ENCODE peak calls at places on chromosomes 5 and 9, in five cellular contexts. One of them, this sample, is unnamed.

GRCh38 chr9:27426717-27427645 is 97.1 kb upstream of the IFNK start:
- DNase-seq in LoVo: no peak
- DNase-seq in NCI-H1694: no peak
- DNase-seq in MV-4-11: no peak
- DNase-seq in stromal cell of bone marrow: no peak
- DNase-seq in this sample: peak; percentile 24

GRCh38 chr5:65394078-65394477 is 87.6 kb downstream of the ADAMTS6 start:
- DNase-seq in NCI-H1694: no peak
- DNase-seq in LoVo: no peak
- DNase-seq in MV-4-11: no peak
- DNase-seq in stromal cell of bone marrow: peak; percentile 98
- DNase-seq in this sample: peak; percentile 97

GRCh38 chr9:98721643-98722042 is 12.9 kb upstream of the GABBR2 start:
- DNase-seq in MV-4-11: no peak
- DNase-seq in LoVo: no peak
- DNase-seq in stromal cell of bone marrow: no peak
- DNase-seq in NCI-H1694: no peak
- DNase-seq in this sample: no peak

GRCh38 chr5:73985145-73985544 is 359.1 kb downstream of the ARHGEF28 start:
- DNase-seq in LoVo: peak; percentile 49
- DNase-seq in stromal cell of bone marrow: no peak
- DNase-seq in NCI-H1694: no peak
- DNase-seq in MV-4-11: no peak
- DNase-seq in this sample: no peak

GRCh38 chr5:157516016-157516415 is 56.0 kb downstream of the NIPAL4 start:
- DNase-seq in NCI-H1694: no peak
- DNase-seq in LoVo: no peak
- DNase-seq in stromal cell of bone marrow: peak; percentile 87
- DNase-seq in MV-4-11: no peak
- DNase-seq in this sample: peak; percentile 78

GRCh38 chr9:106557996-106558667 is 304.8 kb upstream of the ZNF462 start:
- DNase-seq in MV-4-11: no peak
- DNase-seq in LoVo: no peak
- DNase-seq in NCI-H1694: no peak
- DNase-seq in stromal cell of bone marrow: no peak
- DNase-seq in this sample: no peak

GRCh38 chr5:141841376-141841775 is 36.8 kb downstream of the PCDH1 start:
- DNase-seq in stromal cell of bone marrow: no peak
- DNase-seq in NCI-H1694: no peak
- DNase-seq in LoVo: peak; percentile 24
- DNase-seq in MV-4-11: no peak
- DNase-seq in this sample: no peak

GRCh38 chr9:126152622-126153362 is 173.8 kb upstream of the MVB12B start:
- DNase-seq in LoVo: no peak
- DNase-seq in NCI-H1694: no peak
- DNase-seq in stromal cell of bone marrow: no peak
- DNase-seq in MV-4-11: no peak
- DNase-seq in this sample: no peak

GRCh38 chr5:28156981-28157380 is 1118.6 kb upstream of the CDH9 start:
- DNase-seq in MV-4-11: no peak
- DNase-seq in NCI-H1694: no peak
- DNase-seq in stromal cell of bone marrow: no peak
- DNase-seq in LoVo: no peak
- DNase-seq in this sample: no peak

GRCh38 chr5:158483202-158483870 is 616.4 kb downstream of the EBF1 start:
- DNase-seq in stromal cell of bone marrow: no peak
- DNase-seq in LoVo: no peak
- DNase-seq in NCI-H1694: no peak
- DNase-seq in MV-4-11: no peak
- DNase-seq in this sample: no peak

GRCh38 chr9:5835808-5836207 is 2.9 kb upstream of the ERMP1 start:
- DNase-seq in NCI-H1694: no peak
- DNase-seq in LoVo: no peak
- DNase-seq in MV-4-11: no peak
- DNase-seq in stromal cell of bone marrow: no peak
- DNase-seq in this sample: no peak

GRCh38 chr5:126403871-126404270 is 19.3 kb upstream of the GRAMD2B start:
- DNase-seq in LoVo: no peak
- DNase-seq in NCI-H1694: no peak
- DNase-seq in stromal cell of bone marrow: no peak
- DNase-seq in MV-4-11: no peak
- DNase-seq in this sample: peak; percentile 28

GRCh38 chr5:151406322-151406947 is 41.0 kb upstream of the SLC36A1 start:
- DNase-seq in stromal cell of bone marrow: no peak
- DNase-seq in LoVo: peak; percentile 12
- DNase-seq in MV-4-11: peak; percentile 76
- DNase-seq in NCI-H1694: no peak
- DNase-seq in this sample: no peak

GRCh38 chr9:5025416-5025815 is 40.3 kb downstream of the JAK2 start:
- DNase-seq in LoVo: no peak
- DNase-seq in MV-4-11: no peak
- DNase-seq in NCI-H1694: no peak
- DNase-seq in stromal cell of bone marrow: peak; percentile 6
- DNase-seq in this sample: no peak

GRCh38 chr5:93164690-93165089 is 416.3 kb downstream of the NR2F1-AS1 start:
- DNase-seq in LoVo: no peak
- DNase-seq in NCI-H1694: no peak
- DNase-seq in MV-4-11: no peak
- DNase-seq in stromal cell of bone marrow: peak; percentile 67
- DNase-seq in this sample: peak; percentile 78

GRCh38 chr5:67235399-67236110 is 39.0 kb upstream of the CD180 start:
- DNase-seq in NCI-H1694: no peak
- DNase-seq in stromal cell of bone marrow: no peak
- DNase-seq in LoVo: no peak
- DNase-seq in MV-4-11: no peak
- DNase-seq in this sample: no peak

GRCh38 chr9:98821831-98822230 is 14.4 kb downstream of the GALNT12 start:
- DNase-seq in NCI-H1694: no peak
- DNase-seq in LoVo: no peak
- DNase-seq in MV-4-11: no peak
- DNase-seq in stromal cell of bone marrow: no peak
- DNase-seq in this sample: no peak

GRCh38 chr5:31809037-31809910 is 170.3 kb downstream of the PDZD2 start:
- DNase-seq in NCI-H1694: peak; percentile 51
- DNase-seq in stromal cell of bone marrow: peak; percentile 65
- DNase-seq in MV-4-11: peak; percentile 40
- DNase-seq in LoVo: peak; percentile 66
- DNase-seq in this sample: peak; percentile 53

GRCh38 chr9:20914556-20914955 is 116.9 kb downstream of the HACD4 start:
- DNase-seq in NCI-H1694: no peak
- DNase-seq in LoVo: no peak
- DNase-seq in stromal cell of bone marrow: no peak
- DNase-seq in MV-4-11: no peak
- DNase-seq in this sample: no peak

GRCh38 chr9:112878752-112879151 is 11.9 kb downstream of the SLC46A2 start:
- DNase-seq in NCI-H1694: no peak
- DNase-seq in stromal cell of bone marrow: no peak
- DNase-seq in LoVo: no peak
- DNase-seq in MV-4-11: no peak
- DNase-seq in this sample: no peak

GRCh38 chr5:40834391-40834848 is 602 bp downstream of the RPL37 start:
- DNase-seq in stromal cell of bone marrow: no peak
- DNase-seq in NCI-H1694: no peak
- DNase-seq in MV-4-11: no peak
- DNase-seq in LoVo: no peak
- DNase-seq in this sample: no peak

GRCh38 chr5:166111021-166111420 is 2180.4 kb upstream of the WWC1 start:
- DNase-seq in MV-4-11: no peak
- DNase-seq in stromal cell of bone marrow: no peak
- DNase-seq in NCI-H1694: no peak
- DNase-seq in LoVo: no peak
- DNase-seq in this sample: no peak

GRCh38 chr9:99577351-99577750 is 244.3 kb upstream of the NR4A3 start:
- DNase-seq in stromal cell of bone marrow: no peak
- DNase-seq in MV-4-11: no peak
- DNase-seq in NCI-H1694: no peak
- DNase-seq in LoVo: no peak
- DNase-seq in this sample: no peak

GRCh38 chr9:129414377-129415021 is 206.4 kb downstream of the C9orf50 start:
- DNase-seq in LoVo: no peak
- DNase-seq in NCI-H1694: no peak
- DNase-seq in stromal cell of bone marrow: no peak
- DNase-seq in MV-4-11: peak; percentile 4
- DNase-seq in this sample: no peak

GRCh38 chr9:127683723-127684122 is 23.1 kb upstream of the CFAP157 start:
- DNase-seq in NCI-H1694: no peak
- DNase-seq in LoVo: no peak
- DNase-seq in stromal cell of bone marrow: peak; percentile 48
- DNase-seq in MV-4-11: no peak
- DNase-seq in this sample: peak; percentile 71

GRCh38 chr5:17147225-17148120 is 70.0 kb upstream of the BASP1 start:
- DNase-seq in LoVo: no peak
- DNase-seq in stromal cell of bone marrow: no peak
- DNase-seq in MV-4-11: peak; percentile 26
- DNase-seq in NCI-H1694: no peak
- DNase-seq in this sample: no peak

GRCh38 chr9:32351845-32352244 is 32.6 kb upstream of the ACO1 start:
- DNase-seq in stromal cell of bone marrow: no peak
- DNase-seq in MV-4-11: peak; percentile 74
- DNase-seq in LoVo: no peak
- DNase-seq in NCI-H1694: no peak
- DNase-seq in this sample: no peak

GRCh38 chr5:170468633-170469032 is 35.2 kb upstream of the KCNIP1 start:
- DNase-seq in MV-4-11: no peak
- DNase-seq in LoVo: no peak
- DNase-seq in NCI-H1694: no peak
- DNase-seq in stromal cell of bone marrow: no peak
- DNase-seq in this sample: no peak

GRCh38 chr5:86997501-86997900 is 270.2 kb upstream of the RASA1 start:
- DNase-seq in NCI-H1694: no peak
- DNase-seq in LoVo: no peak
- DNase-seq in stromal cell of bone marrow: no peak
- DNase-seq in MV-4-11: peak; percentile 53
- DNase-seq in this sample: no peak